ENCODE peak calls at places on chromosomes 16 and 17, in eight cellular contexts. B is stomach, I is ovary, Z is A549, Y is K562, W is GM12878, V is tibial nerve, R is sigmoid colon. E is an unnamed sample.

GRCh38 chr17:29584452-29585079 is 4.9 kb downstream of the GIT1 start:
- DNase-seq in B (no peak), I (no peak), Z (no peak), Y (no peak), W (no peak), V (peak), R (no peak), E (no peak)

GRCh38 chr16:22915003-22915402 is 101.0 kb downstream of the HS3ST2 start:
- DNase-seq in B (no peak), I (no peak), Z (no peak), Y (no peak), W (no peak), V (no peak), R (no peak), E (peak)

GRCh38 chr17:17780941-17781590 is 55.7 kb downstream of the SREBF1 start:
- DNase-seq in B (peak), I (peak), Z (no peak), Y (no peak), W (no peak), V (no peak), R (peak), E (no peak)

GRCh38 chr17:80110927-80111701 is 9.7 kb downstream of the GAA start:
- DNase-seq in B (peak), I (no peak), Z (no peak), Y (no peak), W (no peak), V (no peak), R (no peak), E (no peak)

GRCh38 chr16:79717324-79717848 is 116.8 kb upstream of the MAF start:
- DNase-seq in B (no peak), I (no peak), Z (no peak), Y (no peak), W (no peak), V (no peak), R (no peak), E (no peak)

GRCh38 chr16:86557587-86557986 is 2.6 kb upstream of the MTHFSD start:
- DNase-seq in B (no peak), I (no peak), Z (no peak), Y (no peak), W (no peak), V (no peak), R (peak), E (no peak)

GRCh38 chr16:28531777-28532744 is 6.7 kb downstream of the NUPR1 start:
- DNase-seq in B (peak), I (no peak), Z (no peak), Y (no peak), W (no peak), V (peak), R (peak), E (peak)

GRCh38 chr17:71759422-71760060 is 361.3 kb upstream of the SOX9 start:
- DNase-seq in B (no peak), I (no peak), Z (no peak), Y (no peak), W (no peak), V (no peak), R (no peak), E (no peak)

GRCh38 chr17:1137465-1137894 is 42.3 kb downstream of the ABR start:
- DNase-seq in B (no peak), I (no peak), Z (peak), Y (peak), W (no peak), V (no peak), R (no peak), E (no peak)

GRCh38 chr17:17343160-17343735 is 40.1 kb downstream of the NT5M start:
- DNase-seq in B (peak), I (peak), Z (no peak), Y (no peak), W (no peak), V (no peak), R (peak), E (no peak)

GRCh38 chr17:36641877-36642845 is 40.8 kb downstream of the MRM1 start:
- DNase-seq in B (no peak), I (no peak), Z (peak), Y (no peak), W (no peak), V (no peak), R (no peak), E (peak)

GRCh38 chr17:79379700-79380099 is 231.2 kb downstream of the RBFOX3 start:
- DNase-seq in B (no peak), I (no peak), Z (no peak), Y (no peak), W (no peak), V (no peak), R (no peak), E (no peak)

GRCh38 chr17:8835631-8836364 is 31.7 kb downstream of the PIK3R6 start:
- DNase-seq in B (no peak), I (no peak), Z (no peak), Y (no peak), W (no peak), V (no peak), R (no peak), E (no peak)

GRCh38 chr16:52812945-52813556 is 239.6 kb downstream of the CHD9NB start:
- DNase-seq in B (no peak), I (no peak), Z (peak), Y (no peak), W (no peak), V (no peak), R (no peak), E (no peak)

GRCh38 chr16:66026211-66026610 is 340.3 kb upstream of the CDH5 start:
- DNase-seq in B (no peak), I (no peak), Z (no peak), Y (no peak), W (no peak), V (no peak), R (no peak), E (no peak)

GRCh38 chr16:57127836-57128235 is 35.5 kb downstream of the CPNE2 start:
- DNase-seq in B (no peak), I (no peak), Z (no peak), Y (no peak), W (no peak), V (no peak), R (no peak), E (no peak)

GRCh38 chr17:36888236-36888957 is 48.9 kb upstream of the LHX1 start:
- DNase-seq in B (no peak), I (no peak), Z (no peak), Y (no peak), W (no peak), V (no peak), R (no peak), E (no peak)

GRCh38 chr17:4742629-4743028 is 2.9 kb upstream of the CXCL16 start:
- DNase-seq in B (no peak), I (no peak), Z (no peak), Y (no peak), W (no peak), V (no peak), R (no peak), E (no peak)

GRCh38 chr17:17691468-17692263 is 10.4 kb downstream of the RAI1 start:
- DNase-seq in B (peak), I (no peak), Z (no peak), Y (no peak), W (peak), V (no peak), R (no peak), E (peak)

GRCh38 chr17:13460646-13461045 is 141.1 kb downstream of the HS3ST3A1 start:
- DNase-seq in B (no peak), I (no peak), Z (no peak), Y (no peak), W (no peak), V (no peak), R (no peak), E (no peak)

GRCh38 chr16:62478903-62479458 is 442.7 kb upstream of the CDH8 start:
- DNase-seq in B (no peak), I (no peak), Z (no peak), Y (no peak), W (no peak), V (no peak), R (no peak), E (no peak)

GRCh38 chr17:47099451-47099986 is 89.6 kb downstream of the CDC27 start:
- DNase-seq in B (no peak), I (no peak), Z (no peak), Y (no peak), W (no peak), V (no peak), R (no peak), E (no peak)

GRCh38 chr17:6423931-6424330 is 11.0 kb downstream of the AIPL1 start:
- DNase-seq in B (no peak), I (no peak), Z (no peak), Y (no peak), W (no peak), V (no peak), R (no peak), E (no peak)

GRCh38 chr16:80372341-80372740 is 168.5 kb upstream of the DYNLRB2 start:
- DNase-seq in B (no peak), I (no peak), Z (no peak), Y (no peak), W (no peak), V (no peak), R (no peak), E (no peak)

GRCh38 chr16:88703486-88704309 is 2.5 kb downstream of the RNF166 start:
- DNase-seq in B (peak), I (no peak), Z (no peak), Y (no peak), W (no peak), V (no peak), R (no peak), E (peak)

GRCh38 chr16:89829630-89830437 is 1.6 kb downstream of the SPIRE2 start:
- DNase-seq in B (no peak), I (no peak), Z (no peak), Y (no peak), W (no peak), V (no peak), R (no peak), E (no peak)

GRCh38 chr17:39271546-39271945 is 45.8 kb upstream of the STAC2 start:
- DNase-seq in B (no peak), I (no peak), Z (no peak), Y (no peak), W (no peak), V (no peak), R (no peak), E (no peak)

GRCh38 chr16:7405166-7405565 is 72.5 kb downstream of the RBFOX1 start:
- DNase-seq in B (peak), I (peak), Z (no peak), Y (no peak), W (no peak), V (no peak), R (no peak), E (peak)

GRCh38 chr17:30346211-30346831 is 12.5 kb upstream of the TMIGD1 start:
- DNase-seq in B (no peak), I (no peak), Z (no peak), Y (no peak), W (no peak), V (no peak), R (no peak), E (no peak)

GRCh38 chr17:9331512-9332163 is 244.0 kb downstream of the STX8 start:
- DNase-seq in B (no peak), I (no peak), Z (no peak), Y (no peak), W (no peak), V (no peak), R (no peak), E (no peak)

GRCh38 chr16:30561212-30561816 is 3.1 kb upstream of the ZNF764 start:
- DNase-seq in B (peak), I (peak), Z (no peak), Y (no peak), W (no peak), V (no peak), R (no peak), E (peak)

GRCh38 chr16:30559690-30560089 is 1.5 kb upstream of the ZNF764 start:
- DNase-seq in B (no peak), I (no peak), Z (no peak), Y (no peak), W (no peak), V (no peak), R (no peak), E (no peak)

GRCh38 chr16:30558789-30559377 is 709 bp upstream of the ZNF764 start:
- DNase-seq in B (no peak), I (peak), Z (no peak), Y (no peak), W (no peak), V (no peak), R (no peak), E (no peak)

GRCh38 chr16:30565526-30565925 is 6.0 kb downstream of the ZNF688 start:
- DNase-seq in B (no peak), I (no peak), Z (no peak), Y (no peak), W (no peak), V (no peak), R (no peak), E (no peak)

DNA sequence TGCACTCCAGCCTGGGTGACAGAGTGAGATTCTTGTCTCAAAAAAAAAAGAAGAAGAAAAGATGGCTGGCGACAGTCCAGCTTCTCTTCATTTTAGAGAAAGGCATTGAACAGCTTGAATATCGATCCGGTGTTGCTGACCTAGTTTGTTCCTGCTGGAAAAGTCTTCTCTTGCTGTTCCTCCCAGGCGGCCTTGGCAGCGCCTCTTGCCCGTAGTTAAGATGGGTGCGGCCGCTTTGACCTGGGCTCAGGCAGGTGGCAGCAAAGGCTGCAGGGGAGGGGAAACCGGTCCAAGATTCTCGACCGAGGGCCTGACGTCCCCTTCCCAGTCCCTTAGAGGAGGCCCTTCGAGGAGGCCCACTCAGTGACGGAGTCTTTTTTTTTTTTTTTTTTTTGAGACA is 3.8 kb upstream of the ZNF764 start:
- DNase-seq in B (no peak), I (peak), Z (no peak), Y (no peak), W (no peak), V (no peak), R (no peak), E (no peak)
- H3K27ac ChIP-seq in B (peak), I (no peak), Z (peak), Y (no peak), W (peak), V (no peak), R (peak), E (peak)

GRCh38 chr17:57380055-57380356 is 123.7 kb downstream of the MSI2 start:
- DNase-seq in B (no peak), I (no peak), Z (no peak), Y (peak), W (no peak), V (no peak), R (no peak), E (no peak)
- TF ChIP-seq EP300 in B (no peak), I (no peak), Z (no peak), Y (no peak), W (no peak), V (no peak), R (no peak), E (no peak)

GRCh38 chr17:69466905-69467630 is 52.6 kb downstream of the MAP2K6 start:
- DNase-seq in B (no peak), I (no peak), Z (no peak), Y (no peak), W (no peak), V (no peak), R (no peak), E (no peak)
- H3K4me3 ChIP-seq in B (no peak), I (no peak), Z (peak), Y (no peak), W (no peak), V (no peak), R (no peak), E (no peak)

GRCh38 chr17:55451203-55451641 is 29.6 kb upstream of the MMD start:
- DNase-seq in B (no peak), I (no peak), Z (no peak), Y (peak), W (no peak), V (no peak), R (no peak), E (no peak)

GRCh38 chr17:55446581-55447205 is 25.1 kb upstream of the MMD start:
- DNase-seq in B (no peak), I (no peak), Z (no peak), Y (no peak), W (no peak), V (no peak), R (no peak), E (no peak)

GRCh38 chr17:55451758-55452468 is 30.3 kb upstream of the MMD start:
- DNase-seq in B (no peak), I (no peak), Z (no peak), Y (no peak), W (no peak), V (no peak), R (no peak), E (no peak)

GRCh38 chr17:55448681-55449080 is 27.0 kb upstream of the MMD start:
- DNase-seq in B (no peak), I (no peak), Z (no peak), Y (no peak), W (no peak), V (no peak), R (no peak), E (no peak)

DNA sequence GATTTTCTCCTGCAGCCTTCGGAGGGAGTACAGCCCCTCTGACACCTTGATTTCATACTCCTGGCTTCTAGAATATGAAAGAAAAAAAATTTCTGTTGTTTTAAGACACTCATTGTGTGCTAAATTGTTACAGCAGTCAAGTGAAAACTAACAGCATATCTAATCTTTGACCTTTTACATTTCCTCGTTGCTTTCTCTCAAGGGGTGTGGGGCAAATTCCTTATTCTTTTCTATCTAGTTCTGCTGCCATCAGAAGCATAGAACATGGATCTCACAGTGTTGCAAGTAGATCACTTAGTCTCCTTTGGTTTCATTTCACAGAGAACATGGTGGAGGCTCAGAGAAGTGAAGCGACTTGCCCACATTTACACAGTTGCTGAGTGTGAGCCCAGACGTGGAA is 28.6 kb upstream of the MMD start:
- DNase-seq in B (no peak), I (no peak), Z (no peak), Y (no peak), W (no peak), V (no peak), R (no peak), E (no peak)
- H3K27ac ChIP-seq in B (no peak), I (no peak), Z (peak), Y (peak), W (no peak), V (no peak), R (peak), E (no peak)

GRCh38 chr17:33396818-33397217 is 103.7 kb upstream of the ASIC2 start:
- DNase-seq in B (no peak), I (no peak), Z (no peak), Y (no peak), W (no peak), V (no peak), R (no peak), E (no peak)
- TF ChIP-seq EP300 in B (no peak), I (no peak), Z (no peak), Y (no peak), W (no peak), V (no peak), R (no peak), E (no peak)

GRCh38 chr16:4846503-4846900 is 586 bp downstream of the GLYR1 start:
- DNase-seq in B (peak), I (no peak), Z (no peak), Y (no peak), W (no peak), V (no peak), R (peak), E (peak)
- H3K4me3 ChIP-seq in B (peak), I (peak), Z (peak), Y (peak), W (peak), V (peak), R (peak), E (peak)

GRCh38 chr17:81325974-81326358 is 30.9 kb upstream of the SLC38A10 start:
- DNase-seq in B (no peak), I (no peak), Z (no peak), Y (no peak), W (no peak), V (no peak), R (no peak), E (no peak)

GRCh38 chr17:81323411-81323868 is 28.3 kb upstream of the SLC38A10 start:
- DNase-seq in B (no peak), I (no peak), Z (no peak), Y (no peak), W (no peak), V (no peak), R (no peak), E (peak)

GRCh38 chr17:81323083-81323369 is 27.9 kb upstream of the SLC38A10 start:
- DNase-seq in B (no peak), I (no peak), Z (no peak), Y (no peak), W (no peak), V (no peak), R (no peak), E (no peak)

GRCh38 chr17:81325057-81325973 is 30.2 kb upstream of the SLC38A10 start:
- DNase-seq in B (no peak), I (no peak), Z (no peak), Y (no peak), W (no peak), V (no peak), R (no peak), E (peak)

DNA sequence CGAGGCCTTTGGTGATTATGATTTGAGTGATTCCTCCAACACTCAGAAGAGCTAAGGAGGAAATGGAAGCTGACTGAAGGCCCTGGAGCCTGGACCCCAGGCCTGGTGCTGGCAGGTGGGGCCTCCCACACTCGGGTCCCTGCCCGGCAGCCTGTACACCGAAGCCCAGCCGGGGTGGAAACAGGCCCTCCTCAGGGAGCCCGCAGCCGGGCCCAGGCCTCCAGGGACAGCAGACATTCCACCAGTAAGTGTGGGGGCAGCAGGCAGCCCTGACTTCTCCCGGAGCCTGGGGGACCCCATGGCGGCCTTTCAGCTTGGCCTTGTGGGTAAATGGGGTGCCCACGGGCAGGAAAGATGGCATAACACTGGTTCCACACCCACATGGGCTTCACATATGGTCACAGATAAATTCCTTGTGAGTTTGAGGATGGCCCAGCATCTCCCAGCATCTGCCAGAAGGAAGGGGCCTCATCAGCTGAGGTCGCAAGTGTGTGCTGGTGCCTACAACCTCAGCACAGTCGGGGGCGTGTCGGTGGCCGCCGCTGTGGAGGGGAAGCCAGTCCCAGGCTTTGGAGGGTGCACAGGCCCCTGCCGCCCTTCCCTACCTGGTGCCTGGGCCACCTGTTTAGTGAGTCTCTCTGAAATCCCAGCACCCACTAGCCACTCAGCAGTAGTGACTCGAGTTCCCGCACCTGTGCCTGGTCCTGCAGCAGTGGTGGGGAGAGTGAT is 29.2 kb upstream of the SLC38A10 start:
- DNase-seq in B (no peak), I (no peak), Z (no peak), Y (no peak), W (no peak), V (no peak), R (no peak), E (peak)
- H3K27ac ChIP-seq in B (no peak), I (no peak), Z (peak), Y (no peak), W (no peak), V (no peak), R (no peak), E (no peak)

GRCh38 chr17:77735341-77736206 is 222.9 kb upstream of the TNRC6C start:
- DNase-seq in B (peak), I (peak), Z (no peak), Y (peak), W (no peak), V (no peak), R (peak), E (peak)
- TF ChIP-seq EP300 in B (no peak), I (no peak), Z (no peak), Y (no peak), W (no peak), V (no peak), R (no peak), E (no peak)

DNA sequence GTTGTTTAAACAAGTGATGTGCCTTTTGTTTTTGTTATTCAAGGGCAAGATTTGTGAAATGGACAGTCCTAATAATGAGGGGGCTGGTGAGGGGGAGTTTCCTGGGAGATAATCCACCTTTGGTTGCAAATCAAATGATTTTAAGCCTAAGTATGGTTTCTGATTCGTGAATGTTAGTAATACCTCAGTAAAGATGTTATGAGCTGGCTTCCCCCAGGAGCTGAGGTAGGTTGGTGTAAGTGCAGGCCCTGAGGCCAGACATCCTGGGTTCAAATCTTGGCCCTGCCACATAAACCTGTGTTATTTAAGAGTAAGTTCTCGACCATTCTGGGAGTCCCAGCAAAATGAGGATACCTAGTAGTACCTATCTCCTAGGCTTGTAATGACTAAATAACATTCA is 1.5 kb downstream of the SNX29 start:
- DNase-seq in B (no peak), I (no peak), Z (no peak), Y (no peak), W (no peak), V (no peak), R (no peak), E (no peak)
- H3K4me3 ChIP-seq in B (peak), I (no peak), Z (no peak), Y (no peak), W (peak), V (no peak), R (peak), E (no peak)